ENCODE peak calls at places on chromosomes 11 and 22, in four cellular contexts. V, E, F and X are unnamed samples.

GRCh38 chr11:20443596-20443995 is 56.1 kb downstream of the PRMT3 start:
- DNase-seq in V (peak), E (no peak), F (peak), X (no peak)

GRCh38 chr11:35967042-35967441 is 23.2 kb downstream of the LDLRAD3 start:
- DNase-seq in V (no peak), E (no peak), F (no peak), X (no peak)

GRCh38 chr11:10394229-10395100 is 60.6 kb upstream of the AMPD3 start:
- DNase-seq in V (no peak), E (no peak), F (no peak), X (no peak)

GRCh38 chr11:76339217-76339616 is 41.7 kb downstream of the THAP12 start:
- DNase-seq in V (no peak), E (no peak), F (no peak), X (no peak)

GRCh38 chr11:130916910-130917309 is 631 bp upstream of the SNX19 start:
- DNase-seq in V (peak), E (no peak), F (no peak), X (no peak)

GRCh38 chr11:21769188-21769587 is 423.7 kb upstream of the ANO5 start:
- DNase-seq in V (no peak), E (no peak), F (no peak), X (no peak)

GRCh38 chr11:110065189-110065588 is 28.0 kb upstream of the ZC3H12C start:
- DNase-seq in V (no peak), E (no peak), F (no peak), X (no peak)

GRCh38 chr11:19525714-19526113 is 186.9 kb upstream of the NAV2 start:
- DNase-seq in V (no peak), E (no peak), F (no peak), X (no peak)

GRCh38 chr11:121241300-121242176 is 51.0 kb upstream of the SC5D start:
- DNase-seq in V (no peak), E (no peak), F (no peak), X (no peak)

GRCh38 chr11:78731008-78731407 is 156.3 kb upstream of the NARS2 start:
- DNase-seq in V (no peak), E (no peak), F (no peak), X (no peak)

GRCh38 chr11:18310800-18311340 is 11.1 kb downstream of the HPS5 start:
- DNase-seq in V (no peak), E (no peak), F (no peak), X (no peak)

GRCh38 chr11:59719556-59719955 is 5.9 kb upstream of the OR10V1 start:
- DNase-seq in V (no peak), E (no peak), F (no peak), X (no peak)

GRCh38 chr11:1728281-1728680 is 22.1 kb downstream of the IFITM10 start:
- DNase-seq in V (no peak), E (no peak), F (no peak), X (no peak)

GRCh38 chr22:40855960-40856512 is 403 bp downstream of the ST13 start:
- DNase-seq in V (peak), E (peak), F (peak), X (no peak)

GRCh38 chr22:27331526-27332281 is 469.9 kb downstream of the MN1 start:
- DNase-seq in V (peak), E (no peak), F (no peak), X (no peak)